ENCODE peak calls at places on chromosomes 5 and 9, in six cellular contexts. L, G, E, O, D and S are unnamed samples.

GRCh38 chr5:40333459-40334241 is 346.1 kb upstream of the PTGER4 start:
- DNase-seq in E (no peak), G (no peak), O (peak), D (no peak), L (no peak), S (no peak)

GRCh38 chr5:52269853-52270252 is 517.9 kb upstream of the ITGA1 start:
- DNase-seq in D (no peak), E (peak), O (no peak), G (no peak), L (no peak), S (no peak)

GRCh38 chr9:121738969-121739368 is 87.5 kb downstream of the DAB2IP start:
- DNase-seq in O (peak), L (no peak), D (no peak), E (no peak), G (no peak), S (no peak)

GRCh38 chr9:137492464-137493162 is 33.5 kb upstream of the NSMF start:
- DNase-seq in G (peak), D (no peak), E (peak), O (no peak), L (no peak), S (peak)

GRCh38 chr9:135520916-135521607 is at the start of gene LCN1:
- DNase-seq in L (no peak), E (no peak), O (no peak), G (peak), D (peak), S (no peak)

GRCh38 chr5:177005619-177006264 is 837 bp downstream of the UIMC1 start:
- DNase-seq in L (peak), D (peak), G (peak), E (peak), O (peak), S (peak)

GRCh38 chr5:73812962-73813588 is 187.1 kb downstream of the ARHGEF28 start:
- DNase-seq in O (peak), E (no peak), D (no peak), G (no peak), L (no peak), S (no peak)

GRCh38 chr5:74476197-74477081 is 164.1 kb downstream of the ENC1 start:
- DNase-seq in G (no peak), D (no peak), O (no peak), L (no peak), E (no peak), S (no peak)

GRCh38 chr5:172688735-172689572 is 47.9 kb downstream of the NEURL1B start:
- DNase-seq in D (no peak), G (no peak), E (no peak), L (no peak), O (no peak), S (no peak)

GRCh38 chr5:141002667-141002965 is 36.3 kb downstream of the PCDHAC2 start:
- DNase-seq in L (no peak), D (no peak), O (no peak), E (no peak), G (no peak), S (no peak)

GRCh38 chr9:11319477-11320060 is 706.8 kb upstream of the PTPRD start:
- DNase-seq in E (peak), L (no peak), O (peak), G (no peak), D (no peak), S (no peak)

GRCh38 chr9:75604661-75605060 is 285.8 kb upstream of the PCSK5 start:
- DNase-seq in E (no peak), O (no peak), G (no peak), D (no peak), L (no peak), S (no peak)

GRCh38 chr9:38332625-38333024 is 59.9 kb upstream of the ALDH1B1 start:
- DNase-seq in L (no peak), G (no peak), D (no peak), O (no peak), E (no peak), S (no peak)

GRCh38 chr9:84843175-84843824 is 173.8 kb downstream of the NTRK2 start:
- DNase-seq in E (no peak), O (no peak), G (no peak), D (no peak), L (no peak), S (no peak)

GRCh38 chr5:93100433-93100832 is 480.6 kb downstream of the NR2F1-AS1 start:
- DNase-seq in L (no peak), E (no peak), O (peak), D (no peak), G (no peak), S (no peak)

GRCh38 chr5:1792842-1793266 is 6.8 kb downstream of the MRPL36 start:
- DNase-seq in D (no peak), O (peak), G (no peak), L (no peak), E (no peak), S (no peak)

GRCh38 chr5:4233671-4234070 is 638.0 kb downstream of the IRX1 start:
- DNase-seq in D (no peak), E (peak), O (no peak), G (no peak), L (no peak), S (no peak)

GRCh38 chr9:113715086-113715485 is 161.0 kb upstream of the ZNF618 start:
- DNase-seq in O (peak), D (no peak), E (no peak), G (no peak), L (no peak), S (no peak)

GRCh38 chr9:114484854-114485443 is 20.3 kb downstream of the WHRN start:
- DNase-seq in D (no peak), E (no peak), L (no peak), G (no peak), O (peak), S (no peak)

GRCh38 chr9:72297516-72297915 is 67.5 kb downstream of the ZFAND5 start:
- DNase-seq in L (no peak), O (no peak), G (no peak), E (no peak), D (no peak), S (no peak)

GRCh38 chr5:180119886-180120220 is 48.3 kb upstream of the RNF130 start:
- DNase-seq in O (no peak), L (peak), E (no peak), D (peak), G (peak), S (peak)

GRCh38 chr9:9874270-9874669 is 738.5 kb downstream of the PTPRD start:
- DNase-seq in G (no peak), E (no peak), O (no peak), L (no peak), D (no peak), S (no peak)

GRCh38 chr5:13932006-13932405 is 12.5 kb downstream of the DNAH5 start:
- DNase-seq in E (no peak), L (no peak), G (no peak), O (no peak), D (no peak), S (no peak)

GRCh38 chr5:154541553-154541952 is 63.5 kb upstream of the HAND1 start:
- DNase-seq in G (no peak), O (no peak), D (no peak), E (peak), L (no peak), S (no peak)

GRCh38 chr9:77946969-77947368 is 84.6 kb downstream of the GNAQ start:
- DNase-seq in O (peak), E (no peak), L (no peak), D (no peak), G (no peak), S (no peak)
- H3K27ac ChIP-seq in O (no peak), E (no peak), L (no peak), D (peak), G (peak), S (no peak)

DNA sequence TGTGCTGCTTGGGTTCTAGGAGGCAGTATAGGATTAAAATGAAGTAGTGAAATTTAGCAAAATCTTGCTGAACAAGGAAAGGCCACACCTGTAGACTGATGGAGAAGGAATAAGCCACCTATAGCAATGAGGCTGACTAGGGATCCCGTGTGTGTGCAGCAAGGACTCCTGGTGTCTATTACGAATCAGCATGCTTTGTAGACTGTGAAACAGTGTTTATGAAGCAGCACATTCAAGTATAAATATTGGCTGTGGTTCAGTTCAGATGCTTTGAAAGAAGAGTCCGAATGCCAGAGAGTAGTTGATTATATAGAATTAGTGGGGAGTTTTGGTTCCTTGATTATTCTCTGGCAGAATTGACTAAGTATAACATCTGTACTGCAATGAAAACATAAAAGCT is 41.8 kb downstream of the CAST start:
- DNase-seq in L (no peak), D (no peak), O (no peak), G (no peak), E (no peak), S (no peak)
- H3K4me3 ChIP-seq in L (peak), D (peak), O (peak), G (peak), E (peak), S (peak)

GRCh38 chr5:133750356-133750755 is 138.0 kb upstream of the FSTL4 start:
- DNase-seq in G (no peak), E (no peak), O (no peak), L (no peak), D (peak), S (no peak)

GRCh38 chr5:133744909-133745308 is 132.6 kb upstream of the FSTL4 start:
- DNase-seq in D (peak), G (no peak), E (no peak), L (no peak), O (no peak), S (no peak)

GRCh38 chr5:133749331-133749985 is 137.1 kb upstream of the FSTL4 start:
- DNase-seq in L (no peak), G (no peak), E (no peak), D (peak), O (no peak), S (no peak)

GRCh38 chr5:133744030-133744645 is 131.8 kb upstream of the FSTL4 start:
- DNase-seq in G (no peak), O (no peak), L (no peak), D (peak), E (no peak), S (no peak)

DNA sequence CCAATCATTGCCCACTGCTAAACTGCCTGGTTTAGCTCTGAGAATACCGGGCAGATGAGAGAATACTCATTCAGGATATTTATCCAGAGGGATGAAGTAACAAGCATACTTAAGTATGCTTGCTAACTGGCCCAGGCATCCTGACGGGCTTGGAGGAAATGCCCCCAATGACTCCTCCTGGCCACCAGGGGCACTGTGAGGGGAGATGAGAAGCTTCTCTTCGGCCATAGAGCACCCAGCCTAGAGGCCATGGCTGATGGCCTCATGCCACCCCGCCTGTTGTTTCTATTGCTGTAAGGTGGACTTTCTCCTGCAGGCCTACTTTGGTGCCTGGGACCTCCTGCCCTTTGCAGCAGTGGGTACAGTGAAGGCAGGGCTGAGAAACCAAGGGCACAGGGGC is 134.5 kb upstream of the FSTL4 start:
- DNase-seq in D (peak), L (no peak), E (peak), O (no peak), G (no peak), S (no peak)
- TF ChIP-seq CTCF in D (no peak), L (no peak), E (peak), O (peak), G (no peak), S (peak)

GRCh38 chr9:99590879-99591278 is 230.8 kb upstream of the NR4A3 start:
- DNase-seq in O (no peak), L (no peak), D (no peak), G (no peak), E (no peak), S (no peak)
- H3K27ac ChIP-seq in O (no peak), L (no peak), D (no peak), G (peak), E (no peak), S (no peak)

DNA sequence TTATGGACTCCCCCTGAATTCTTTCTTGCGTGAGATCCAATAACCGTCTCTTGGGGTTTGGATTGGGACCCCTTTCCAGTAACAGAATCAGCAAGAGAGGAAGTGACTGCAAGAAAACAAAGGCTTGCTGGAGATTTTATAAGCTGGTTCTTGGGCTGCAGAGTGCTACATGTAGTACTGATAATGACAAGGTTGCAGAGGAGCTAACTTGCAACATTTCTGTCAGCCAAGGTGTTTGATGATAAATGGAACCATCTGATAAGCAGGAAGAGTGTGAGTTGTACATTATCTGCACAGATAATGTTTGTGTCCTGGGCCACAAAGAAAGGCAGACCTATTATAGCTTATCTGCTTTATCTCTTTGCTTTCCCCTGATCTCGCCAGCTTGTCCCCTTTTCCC is 37.1 kb downstream of the DNAJB5 start:
- DNase-seq in O (no peak), G (no peak), L (no peak), D (no peak), E (no peak), S (no peak)
- H3K4me3 ChIP-seq in O (no peak), G (no peak), L (no peak), D (no peak), E (no peak), S (no peak)